ENCODE peak calls at places on chromosomes 4 and X, in six cellular contexts. J is fibroblast of lung, Z is GM23338, I is GM23248, T is mammary epithelial cell, N is Karpas-422. X is an unnamed sample. For H3K4me1, the result is how much of the 10 kb centered on the place peaks cover.

GRCh38 chr4:63315651-63316050 is 1093.6 kb downstream of the TECRL start:
- DNase-seq in N (no peak), J (no peak), I (no peak), Z (no peak), T (no peak), X (no peak)

GRCh38 chrX:66632473-66632872 is 6.4 kb downstream of the EDA2R start:
- DNase-seq in I (peak), Z (no peak), J (peak), N (no peak), T (peak), X (no peak)

GRCh38 chr4:56692576-56692975 is 11.5 kb upstream of the HOPX start:
- DNase-seq in J (no peak), N (no peak), T (no peak), Z (no peak), I (no peak), X (no peak)

GRCh38 chr4:46648088-46648744 is 258.3 kb upstream of the GABRA2 start:
- DNase-seq in Z (peak), J (peak), I (peak), N (peak), T (peak), X (peak)

GRCh38 chr4:151407466-151408379 is 1.3 kb upstream of the FHIP1A start:
- DNase-seq in I (no peak), Z (peak), J (peak), N (no peak), T (peak), X (peak)

GRCh38 chr4:84939111-84939510 is 27.4 kb downstream of the WDFY3 start:
- DNase-seq in J (no peak), T (no peak), N (no peak), Z (no peak), I (no peak), X (no peak)

GRCh38 chrX:23803931-23804381 is 21.0 kb downstream of the SAT1 start:
- DNase-seq in J (peak), Z (no peak), I (peak), N (no peak), T (peak), X (no peak)

GRCh38 chr4:151992301-151992700 is 231.5 kb upstream of the GATB start:
- DNase-seq in I (no peak), T (peak), Z (peak), J (peak), N (no peak), X (no peak)

GRCh38 chr4:95701500-95701899 is 138.4 kb upstream of the PDHA2 start:
- DNase-seq in Z (peak), I (no peak), J (peak), T (peak), N (no peak), X (no peak)

GRCh38 chrX:70454441-70455365 is 10.1 kb downstream of the DLG3 start:
- DNase-seq in I (peak), T (peak), Z (peak), N (peak), J (peak), X (peak)

GRCh38 chr4:153823483-153823882 is 34.6 kb upstream of the SFRP2 start:
- DNase-seq in I (no peak), J (no peak), T (no peak), Z (no peak), N (no peak), X (no peak)

GRCh38 chr4:19739101-19739651 is 512.5 kb upstream of the SLIT2 start:
- DNase-seq in T (peak), Z (no peak), J (peak), I (peak), N (no peak), X (no peak)

GRCh38 chr4:19776021-19776459 is 475.7 kb upstream of the SLIT2 start:
- DNase-seq in Z (no peak), N (no peak), T (peak), I (peak), J (peak), X (no peak)

GRCh38 chrX:150649096-150649870 is 43.9 kb upstream of the MTMR1 start:
- DNase-seq in Z (no peak), J (peak), N (no peak), T (no peak), I (peak), X (no peak)

GRCh38 chr4:1240721-1241465 is 8.0 kb downstream of the CTBP1 start:
- DNase-seq in T (no peak), N (no peak), I (no peak), J (no peak), Z (no peak), X (no peak)

GRCh38 chr4:1246901-1247810 is 1.8 kb downstream of the CTBP1 start:
- DNase-seq in T (peak), Z (peak), N (peak), I (peak), J (no peak), X (peak)

GRCh38 chrX:16119353-16120220 is 3.8 kb upstream of the GRPR start:
- DNase-seq in T (no peak), J (no peak), N (peak), I (no peak), Z (no peak), X (peak)

GRCh38 chr4:8468746-8469535 is 28.4 kb downstream of the TRMT44 start:
- DNase-seq in Z (peak), T (peak), I (peak), N (peak), J (peak), X (peak)

GRCh38 chr4:112860731-112861377 is 188.6 kb upstream of the ANK2 start:
- DNase-seq in N (no peak), Z (peak), I (no peak), T (no peak), J (no peak), X (no peak)

GRCh38 chr4:104966349-104967033 is 180.2 kb upstream of the TET2 start:
- DNase-seq in I (no peak), N (no peak), T (peak), Z (peak), J (no peak), X (peak)

GRCh38 chrX:151703487-151703886 is 8.2 kb downstream of the PRRG3 start:
- DNase-seq in Z (no peak), N (no peak), J (peak), T (no peak), I (peak), X (no peak)

GRCh38 chrX:85499400-85499799 is 119.9 kb upstream of the POF1B start:
- DNase-seq in T (peak), J (no peak), I (no peak), N (no peak), Z (no peak), X (no peak)

GRCh38 chr4:185263419-185263818 is 54.0 kb downstream of the SNX25 start:
- DNase-seq in I (no peak), N (no peak), J (no peak), T (no peak), Z (no peak), X (peak)

GRCh38 chr4:3792813-3793212 is 26.6 kb downstream of the ADRA2C start:
- DNase-seq in Z (peak), N (peak), J (no peak), I (no peak), T (no peak), X (no peak)

GRCh38 chr4:156242390-156242789 is 288.7 kb upstream of the CTSO start:
- DNase-seq in T (no peak), I (no peak), Z (no peak), N (no peak), J (peak), X (no peak)

GRCh38 chr4:98794565-98795205 is 134.2 kb downstream of the EIF4E start:
- DNase-seq in I (peak), T (peak), Z (peak), N (no peak), J (peak), X (no peak)

GRCh38 chr4:173168396-173169177 is at the start of gene GALNT7:
- DNase-seq in N (peak), T (peak), Z (peak), J (peak), I (peak), X (peak)
- H3K4me3 ChIP-seq in N (peak), T (peak), Z (peak), J (peak), I (peak), X (peak)

GRCh38 chr4:133136833-133137232 is 12.3 kb upstream of the PCDH10 start:
- DNase-seq in N (no peak), Z (no peak), J (no peak), T (no peak), I (no peak), X (peak)
- H2AFZ ChIP-seq in N (peak), Z (no peak), J (no peak), T (no peak), I (no peak), X (no peak)

GRCh38 chr4:40306991-40307390 is 28.1 kb upstream of the CHRNA9 start:
- DNase-seq in J (no peak), I (no peak), Z (no peak), T (no peak), N (peak), X (peak)
- H3K4me1 ChIP-seq in J (under half), I (under half), Z (under half), T (under half), N (half or more), X (half or more)

GRCh38 chrX:87679849-87680248 is 162.2 kb downstream of the KLHL4 start:
- DNase-seq in J (no peak), Z (peak), I (no peak), T (no peak), N (no peak), X (no peak)
- H3K4me3 ChIP-seq in J (no peak), Z (no peak), I (no peak), T (no peak), N (no peak), X (no peak)

GRCh38 chr4:145178740-145179139 is 1.6 kb downstream of the OTUD4 start:
- DNase-seq in J (no peak), T (peak), Z (no peak), N (peak), I (no peak), X (peak)

GRCh38 chr4:145177906-145178538 is 2.4 kb downstream of the OTUD4 start:
- DNase-seq in N (peak), Z (peak), I (peak), T (peak), J (peak), X (no peak)

GRCh38 chr4:145181091-145181501 is 707 bp upstream of the OTUD4 start:
- DNase-seq in T (no peak), I (no peak), Z (no peak), J (no peak), N (no peak), X (no peak)

GRCh38 chr4:145180298-145181090 is at the start of gene OTUD4:
- DNase-seq in N (peak), Z (peak), T (peak), J (peak), I (peak), X (peak)

DNA sequence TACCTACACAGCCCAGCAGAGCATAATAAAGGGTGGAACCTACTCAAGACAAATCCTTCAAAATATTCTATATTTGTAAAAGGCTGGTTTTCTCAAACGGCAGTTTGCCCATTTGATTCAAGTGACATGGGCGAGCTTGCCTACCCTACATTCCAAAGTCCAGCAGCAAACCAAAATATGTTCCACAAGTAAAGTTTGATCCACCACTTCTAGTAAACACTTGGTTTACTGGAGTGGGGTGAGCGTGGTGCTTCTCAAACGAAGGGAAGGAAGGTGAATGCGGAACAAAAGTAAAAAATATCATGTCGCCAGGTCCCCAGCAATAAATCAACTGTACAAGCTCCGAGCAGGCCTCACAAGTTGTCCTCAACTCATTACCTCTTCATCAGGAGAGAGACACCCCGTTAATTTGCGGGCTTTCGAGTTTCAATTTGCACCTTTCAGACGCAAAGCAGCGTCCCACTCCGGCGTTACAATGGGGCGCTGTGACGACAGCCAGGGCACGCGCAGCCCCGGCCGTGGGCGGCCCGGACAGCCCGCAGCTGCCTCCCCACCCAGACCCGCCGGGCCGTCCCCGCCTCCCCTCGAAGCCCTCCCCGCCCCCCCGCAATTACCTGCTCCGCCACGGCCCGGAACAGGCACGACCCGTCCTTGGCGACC is 1.1 kb downstream of the OTUD4 start:
- DNase-seq in J (peak), I (peak), N (peak), T (peak), Z (peak), X (peak)
- H2AFZ ChIP-seq in J (peak), I (peak), N (no peak), T (peak), Z (peak), X (peak)

GRCh38 chr4:39363773-39364393 is 2.3 kb downstream of the RFC1 start:
- DNase-seq in T (no peak), N (peak), I (no peak), J (no peak), Z (no peak), X (peak)

GRCh38 chr4:39365931-39366771 is at the start of gene RFC1:
- DNase-seq in T (peak), I (peak), Z (peak), N (peak), J (peak), X (peak)

GRCh38 chr4:39367166-39367565 is 1.0 kb upstream of the RFC1 start:
- DNase-seq in T (no peak), Z (no peak), N (no peak), J (no peak), I (no peak), X (no peak)

GRCh38 chr4:39365360-39365759 is 802 bp downstream of the RFC1 start:
- DNase-seq in I (no peak), T (no peak), J (no peak), N (peak), Z (no peak), X (no peak)

GRCh38 chr4:39362827-39363226 is 3.3 kb downstream of the RFC1 start:
- DNase-seq in J (peak), Z (no peak), N (no peak), T (no peak), I (no peak), X (no peak)
- H3K4me1 ChIP-seq in J (under half), Z (under half), N (half or more), T (under half), I (under half), X (under half)

GRCh38 chr4:140568507-140569306 is at the start of gene UCP1:
- DNase-seq in Z (peak), I (peak), J (peak), N (no peak), T (no peak), X (no peak)

GRCh38 chr4:140569307-140569638 is 512 bp upstream of the UCP1 start:
- DNase-seq in I (no peak), J (no peak), N (no peak), T (no peak), Z (no peak), X (no peak)

GRCh38 chr4:140571620-140572019 is 2.9 kb upstream of the UCP1 start:
- DNase-seq in T (no peak), I (no peak), Z (no peak), J (no peak), N (no peak), X (no peak)

DNA sequence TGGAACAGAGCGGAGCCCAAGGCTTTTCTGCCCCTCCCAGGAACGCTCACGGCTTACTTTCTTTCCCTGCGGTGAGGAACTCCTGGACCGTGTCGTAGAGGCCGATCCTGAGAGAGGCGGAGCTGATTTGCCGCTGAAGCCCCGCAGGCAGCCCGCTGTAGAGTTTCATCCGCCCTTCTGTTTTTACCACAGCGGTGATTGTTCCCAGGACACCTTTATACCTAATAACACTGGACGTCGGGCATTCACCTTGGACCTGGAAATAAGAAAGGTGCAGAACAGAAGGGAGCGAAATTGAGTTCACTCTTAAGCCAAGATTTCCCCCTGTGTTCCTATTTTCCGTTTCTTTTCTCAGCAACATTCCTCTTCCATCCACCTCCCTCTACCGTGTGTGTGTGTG is 1.0 kb downstream of the UCP1 start:
- DNase-seq in I (peak), N (no peak), T (no peak), J (peak), Z (peak), X (no peak)
- H3K4me3 ChIP-seq in I (peak), N (no peak), T (no peak), J (peak), Z (peak), X (no peak)

GRCh38 chr4:113884655-113885054 is 94.8 kb downstream of the ARSJ start:
- DNase-seq in I (no peak), J (no peak), N (no peak), Z (peak), T (no peak), X (no peak)

GRCh38 chr4:113882668-113883067 is 96.8 kb downstream of the ARSJ start:
- DNase-seq in N (no peak), T (no peak), I (no peak), Z (no peak), J (peak), X (peak)

GRCh38 chr4:113880240-113881028 is 99.0 kb downstream of the ARSJ start:
- DNase-seq in I (peak), T (no peak), Z (no peak), N (no peak), J (no peak), X (no peak)

GRCh38 chr4:113878718-113879117 is 100.7 kb downstream of the ARSJ start:
- DNase-seq in Z (peak), N (peak), J (peak), I (peak), T (peak), X (no peak)

GRCh38 chr4:113881256-113881655 is 98.2 kb downstream of the ARSJ start:
- DNase-seq in N (no peak), J (peak), I (peak), T (peak), Z (no peak), X (no peak)
- H2AFZ ChIP-seq in N (no peak), J (no peak), I (no peak), T (no peak), Z (no peak), X (no peak)

X was measured in MM.1S.